ENCODE peak calls at places on chromosomes 12 and 14, in five cellular contexts. One of them, this sample, is unnamed.

GRCh38 chr12:51771008-51771407 is 77.5 kb downstream of the FIGNL2 start:
- DNase-seq in SK-N-SH: no peak
- DNase-seq in HepG2: no peak
- DNase-seq in HCT116: no peak
- DNase-seq in GM12878: no peak
- DNase-seq in this sample: no peak

GRCh38 chr12:76711241-76711640 is 52.7 kb upstream of the ZDHHC17 start:
- DNase-seq in GM12878: no peak
- DNase-seq in HCT116: no peak
- DNase-seq in SK-N-SH: no peak
- DNase-seq in HepG2: no peak
- DNase-seq in this sample: no peak

GRCh38 chr14:102408729-102409128 is 46.0 kb downstream of the TECPR2 start:
- DNase-seq in GM12878: no peak
- DNase-seq in HCT116: no peak
- DNase-seq in HepG2: no peak
- DNase-seq in SK-N-SH: no peak
- DNase-seq in this sample: no peak

GRCh38 chr12:120283318-120283717 is 8.4 kb downstream of the RNU4-2 start:
- DNase-seq in HCT116: no peak
- DNase-seq in HepG2: no peak
- DNase-seq in SK-N-SH: no peak
- DNase-seq in GM12878: no peak
- DNase-seq in this sample: no peak

GRCh38 chr12:102249073-102249854 is 51.6 kb upstream of the PMCH start:
- DNase-seq in GM12878: no peak
- DNase-seq in HCT116: no peak
- DNase-seq in HepG2: no peak
- DNase-seq in SK-N-SH: no peak
- DNase-seq in this sample: peak; percentile 43

GRCh38 chr12:89138048-89138852 is 214.1 kb downstream of the DUSP6 start:
- DNase-seq in HepG2: no peak
- DNase-seq in SK-N-SH: no peak
- DNase-seq in HCT116: no peak
- DNase-seq in GM12878: no peak
- DNase-seq in this sample: no peak

GRCh38 chr12:69851976-69852375 is 26.9 kb downstream of the MYRFL start:
- DNase-seq in HepG2: no peak
- DNase-seq in GM12878: no peak
- DNase-seq in SK-N-SH: no peak
- DNase-seq in HCT116: no peak
- DNase-seq in this sample: no peak

GRCh38 chr14:24418492-24418873 is 11.0 kb downstream of the CBLN3 start:
- DNase-seq in SK-N-SH: no peak
- DNase-seq in HCT116: no peak
- DNase-seq in GM12878: no peak
- DNase-seq in HepG2: no peak
- DNase-seq in this sample: no peak

GRCh38 chr12:58950739-58951100 is 30.4 kb upstream of the LRIG3 start:
- DNase-seq in SK-N-SH: no peak
- DNase-seq in HCT116: no peak
- DNase-seq in HepG2: no peak
- DNase-seq in GM12878: no peak
- DNase-seq in this sample: no peak

GRCh38 chr12:132169376-132169775 is 25.1 kb downstream of the NOC4L start:
- DNase-seq in SK-N-SH: no peak
- DNase-seq in HepG2: no peak
- DNase-seq in GM12878: no peak
- DNase-seq in HCT116: no peak
- DNase-seq in this sample: no peak

GRCh38 chr12:132166801-132167591 is 22.7 kb downstream of the NOC4L start:
- DNase-seq in HepG2: no peak
- DNase-seq in SK-N-SH: no peak
- DNase-seq in GM12878: no peak
- DNase-seq in HCT116: no peak
- DNase-seq in this sample: no peak

GRCh38 chr12:132170094-132170636 is 25.9 kb downstream of the NOC4L start:
- DNase-seq in HCT116: no peak
- DNase-seq in SK-N-SH: no peak
- DNase-seq in HepG2: no peak
- DNase-seq in GM12878: no peak
- DNase-seq in this sample: no peak

GRCh38 chr12:132167610-132168310 is 23.5 kb downstream of the NOC4L start:
- DNase-seq in SK-N-SH: no peak
- DNase-seq in GM12878: no peak
- DNase-seq in HCT116: no peak
- DNase-seq in HepG2: no peak
- DNase-seq in this sample: no peak

GRCh38 chr12:132168311-132169031 is 24.2 kb downstream of the NOC4L start:
- DNase-seq in HepG2: no peak
- DNase-seq in GM12878: no peak
- DNase-seq in HCT116: no peak
- DNase-seq in SK-N-SH: no peak
- DNase-seq in this sample: no peak
- TF ChIP-seq JUND in HepG2: no peak
- TF ChIP-seq JUND in GM12878: no peak
- TF ChIP-seq JUND in HCT116: no peak
- TF ChIP-seq JUND in SK-N-SH: no peak
- TF ChIP-seq JUND in this sample: no peak

GRCh38 chr12:14394317-14395058 is 29.0 kb downstream of the ATF7IP start:
- DNase-seq in HCT116: peak; percentile 79
- DNase-seq in GM12878: peak; percentile 65
- DNase-seq in SK-N-SH: peak; percentile 44
- DNase-seq in HepG2: peak; percentile 69
- DNase-seq in this sample: no peak

GRCh38 chr12:14387472-14387871 is 22.0 kb downstream of the ATF7IP start:
- DNase-seq in HCT116: no peak
- DNase-seq in HepG2: no peak
- DNase-seq in GM12878: no peak
- DNase-seq in SK-N-SH: no peak
- DNase-seq in this sample: no peak

GRCh38 chr12:14390449-14390848 is 25.0 kb downstream of the ATF7IP start:
- DNase-seq in HCT116: no peak
- DNase-seq in GM12878: no peak
- DNase-seq in HepG2: no peak
- DNase-seq in SK-N-SH: no peak
- DNase-seq in this sample: no peak

GRCh38 chr12:14393736-14394135 is 28.3 kb downstream of the ATF7IP start:
- DNase-seq in HCT116: no peak
- DNase-seq in HepG2: no peak
- DNase-seq in GM12878: no peak
- DNase-seq in SK-N-SH: no peak
- DNase-seq in this sample: no peak

GRCh38 chr12:14390885-14391530 is 25.5 kb downstream of the ATF7IP start:
- DNase-seq in SK-N-SH: no peak
- DNase-seq in HCT116: no peak
- DNase-seq in GM12878: no peak
- DNase-seq in HepG2: no peak
- DNase-seq in this sample: no peak
- TF ChIP-seq JUND in SK-N-SH: no peak
- TF ChIP-seq JUND in HCT116: no peak
- TF ChIP-seq JUND in GM12878: no peak
- TF ChIP-seq JUND in HepG2: no peak
- TF ChIP-seq JUND in this sample: no peak

GRCh38 chr12:53254816-53255545 is 13.1 kb upstream of the ESPL1 start:
- DNase-seq in GM12878: no peak
- DNase-seq in HepG2: no peak
- DNase-seq in SK-N-SH: no peak
- DNase-seq in HCT116: no peak
- DNase-seq in this sample: no peak

GRCh38 chr12:53253298-53253697 is 14.8 kb upstream of the ESPL1 start:
- DNase-seq in HepG2: no peak
- DNase-seq in SK-N-SH: no peak
- DNase-seq in HCT116: no peak
- DNase-seq in GM12878: no peak
- DNase-seq in this sample: no peak

GRCh38 chr12:53255993-53256392 is 12.1 kb upstream of the ESPL1 start:
- DNase-seq in GM12878: no peak
- DNase-seq in HepG2: no peak
- DNase-seq in SK-N-SH: no peak
- DNase-seq in HCT116: no peak
- DNase-seq in this sample: no peak

GRCh38 chr12:53251477-53252348 is 16.4 kb upstream of the ESPL1 start:
- DNase-seq in SK-N-SH: peak; percentile 97
- DNase-seq in HCT116: peak; percentile 48
- DNase-seq in GM12878: peak; percentile 24
- DNase-seq in HepG2: peak; percentile 81
- DNase-seq in this sample: peak; percentile 96

GRCh38 chr12:53252349-53252916 is 15.7 kb upstream of the ESPL1 start:
- DNase-seq in HepG2: no peak
- DNase-seq in GM12878: no peak
- DNase-seq in SK-N-SH: no peak
- DNase-seq in HCT116: no peak
- DNase-seq in this sample: peak; percentile 92
- TF ChIP-seq JUND in HepG2: no peak
- TF ChIP-seq JUND in GM12878: no peak
- TF ChIP-seq JUND in SK-N-SH: no peak
- TF ChIP-seq JUND in HCT116: no peak
- TF ChIP-seq JUND in this sample: no peak

DNA sequence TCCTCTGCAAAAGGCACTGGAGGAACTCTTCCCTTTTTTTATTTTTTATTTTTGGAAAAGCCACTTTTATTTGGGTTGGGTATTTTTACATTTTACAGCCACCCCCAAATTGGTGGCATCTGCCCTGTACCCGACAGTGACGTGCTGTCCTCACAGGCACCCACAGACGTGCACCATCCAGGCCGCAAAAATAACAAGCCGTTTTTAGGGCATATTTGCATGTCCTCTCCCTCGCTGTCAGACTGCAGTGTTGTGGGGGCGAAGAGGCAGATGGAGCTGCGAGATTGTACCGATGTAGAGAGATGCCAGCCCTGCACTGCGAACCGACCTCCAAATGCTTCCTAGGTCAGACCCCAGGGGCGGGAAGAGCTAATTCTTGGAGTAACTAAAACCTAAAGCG is 12.2 kb downstream of the JDP2 start:
- DNase-seq in GM12878: no peak
- DNase-seq in HepG2: no peak
- DNase-seq in SK-N-SH: no peak
- DNase-seq in HCT116: no peak
- DNase-seq in this sample: no peak
- TF ChIP-seq JUND in GM12878: no peak
- TF ChIP-seq JUND in HepG2: no peak
- TF ChIP-seq JUND in SK-N-SH: no peak
- TF ChIP-seq JUND in HCT116: no peak
- TF ChIP-seq JUND in this sample: no peak

GRCh38 chr14:105089746-105090492 is 24.7 kb upstream of the GPR132 start:
- DNase-seq in HepG2: no peak
- DNase-seq in HCT116: no peak
- DNase-seq in GM12878: no peak
- DNase-seq in SK-N-SH: no peak
- DNase-seq in this sample: no peak
- TF ChIP-seq JUND in HepG2: no peak
- TF ChIP-seq JUND in HCT116: no peak
- TF ChIP-seq JUND in GM12878: no peak
- TF ChIP-seq JUND in SK-N-SH: no peak
- TF ChIP-seq JUND in this sample: no peak

DNA sequence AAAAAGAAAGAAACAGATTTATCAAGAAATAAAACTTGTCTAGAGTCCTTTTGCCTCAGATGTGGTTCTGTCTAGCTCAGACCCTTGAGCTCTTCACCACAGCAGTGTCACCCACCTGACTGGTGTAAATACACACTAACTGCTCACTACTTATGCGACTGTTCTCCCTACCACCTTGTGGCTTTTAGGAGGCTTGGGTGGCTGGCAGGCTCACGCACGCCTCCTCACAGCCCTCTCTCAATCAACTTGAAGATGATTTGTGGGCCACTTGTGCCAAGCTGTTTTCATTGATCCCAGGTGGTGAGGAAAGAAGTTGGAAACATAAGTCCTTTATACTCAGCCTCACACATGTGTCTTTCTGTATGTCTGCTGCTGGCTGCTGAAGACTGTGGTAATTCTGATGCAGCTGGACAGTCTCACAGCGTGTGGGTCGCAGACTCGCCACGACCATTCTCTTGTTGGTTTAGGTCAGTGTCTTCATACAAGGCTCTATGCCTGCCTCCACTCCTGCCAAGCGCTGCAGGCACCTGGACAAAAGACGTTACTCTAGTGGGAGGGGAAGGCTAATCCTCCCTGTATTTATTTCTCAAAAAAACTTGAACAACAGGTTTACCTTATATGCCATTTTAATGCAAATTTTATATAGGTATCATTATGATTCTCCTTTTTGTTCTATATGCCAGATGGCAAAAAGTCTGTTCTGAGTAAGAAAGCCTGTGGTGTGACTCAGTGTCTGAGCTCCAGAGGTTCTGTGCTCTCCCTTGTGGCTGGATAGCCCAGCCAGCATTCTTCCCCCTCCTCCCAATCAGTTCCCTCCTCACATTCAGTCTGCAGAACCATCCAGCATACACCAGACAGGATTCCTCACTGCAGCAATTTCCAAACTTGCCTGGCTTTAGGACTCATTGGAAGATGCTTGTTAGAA is 115.5 kb downstream of the DIP2B start:
- DNase-seq in HepG2: no peak
- DNase-seq in SK-N-SH: no peak
- DNase-seq in GM12878: no peak
- DNase-seq in HCT116: no peak
- DNase-seq in this sample: peak; percentile 60
- TF ChIP-seq JUND in HepG2: no peak
- TF ChIP-seq JUND in SK-N-SH: peak; percentile 34
- TF ChIP-seq JUND in GM12878: no peak
- TF ChIP-seq JUND in HCT116: no peak
- TF ChIP-seq JUND in this sample: no peak

GRCh38 chr14:54087376-54087775 is 130.8 kb upstream of the BMP4 start:
- DNase-seq in SK-N-SH: no peak
- DNase-seq in HepG2: no peak
- DNase-seq in HCT116: no peak
- DNase-seq in GM12878: no peak
- DNase-seq in this sample: no peak

GRCh38 chr14:54085137-54085810 is 128.6 kb upstream of the BMP4 start:
- DNase-seq in HepG2: peak; percentile 47
- DNase-seq in HCT116: no peak
- DNase-seq in SK-N-SH: no peak
- DNase-seq in GM12878: no peak
- DNase-seq in this sample: no peak

GRCh38 chr14:54085841-54086240 is 129.2 kb upstream of the BMP4 start:
- DNase-seq in HepG2: no peak
- DNase-seq in HCT116: no peak
- DNase-seq in SK-N-SH: no peak
- DNase-seq in GM12878: no peak
- DNase-seq in this sample: no peak

GRCh38 chr14:54088271-54088670 is 131.6 kb upstream of the BMP4 start:
- DNase-seq in HCT116: no peak
- DNase-seq in SK-N-SH: no peak
- DNase-seq in GM12878: no peak
- DNase-seq in HepG2: peak; percentile 46
- DNase-seq in this sample: no peak

DNA sequence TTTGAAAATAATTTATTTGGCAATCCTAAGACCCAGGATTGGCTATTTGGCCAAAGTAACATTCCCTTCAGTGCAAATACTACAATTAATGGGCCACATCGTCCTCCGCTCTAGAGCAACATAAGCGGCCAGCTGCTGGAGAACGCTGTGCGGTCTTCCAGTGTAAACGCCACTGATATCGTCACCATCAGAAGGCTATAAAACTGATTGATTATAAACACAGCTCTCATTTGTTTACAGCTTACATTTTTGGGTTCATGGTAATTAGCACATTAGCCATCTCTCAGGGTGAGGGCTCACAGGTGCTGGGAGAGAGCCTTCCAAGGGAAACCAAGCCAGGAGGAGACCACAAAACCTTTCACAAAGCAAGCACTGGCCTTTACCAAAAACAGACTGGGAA is 130.2 kb upstream of the BMP4 start:
- DNase-seq in HCT116: no peak
- DNase-seq in SK-N-SH: no peak
- DNase-seq in HepG2: no peak
- DNase-seq in GM12878: no peak
- DNase-seq in this sample: no peak
- TF ChIP-seq JUND in HCT116: no peak
- TF ChIP-seq JUND in SK-N-SH: no peak
- TF ChIP-seq JUND in HepG2: no peak
- TF ChIP-seq JUND in GM12878: no peak
- TF ChIP-seq JUND in this sample: no peak

This sample was measured in T47D.